ENCODE peak calls at places on chromosome 4, in seven cellular contexts. O is heart left ventricle, H is gastrocnemius medialis, A is fibroblast of the aortic adventitia, W is Peyer's patch, V is mucosa of descending colon, B is nephron progenitor cell. D is an unnamed sample.

GRCh38 chr4:83631066-83631465 is 95.2 kb downstream of the GPAT3 start:
- DNase-seq in A (peak; percentile 88), O (no peak), V (no peak), W (no peak), B (no peak), H (no peak), D (no peak)

GRCh38 chr4:7089211-7089964 is 21.5 kb upstream of the GRPEL1 start:
- DNase-seq in H (no peak), V (no peak), B (no peak), O (no peak), A (peak; percentile 25), W (no peak), D (no peak)

GRCh38 chr4:9999956-10000551 is 21.2 kb downstream of the SLC2A9 start:
- DNase-seq in B (no peak), H (no peak), W (no peak), V (no peak), A (no peak), O (no peak), D (no peak)

GRCh38 chr4:62191446-62191845 is 991.3 kb downstream of the ADGRL3 start:
- DNase-seq in A (no peak), B (no peak), H (no peak), V (no peak), O (no peak), W (no peak), D (no peak)

GRCh38 chr4:46878641-46879040 is 30.4 kb downstream of the COX7B2 start:
- DNase-seq in V (no peak), H (no peak), W (no peak), A (no peak), B (no peak), O (no peak), D (no peak)

GRCh38 chr4:151117371-151117962 is 18.0 kb downstream of the RPS3A start:
- DNase-seq in B (peak; percentile 70), A (peak; percentile 77), V (no peak), O (peak; percentile 54), W (peak; percentile 42), H (no peak), D (no peak)

GRCh38 chr4:97645437-97645836 is 497.8 kb downstream of the STPG2 start:
- DNase-seq in V (no peak), O (no peak), B (no peak), A (no peak), H (no peak), W (no peak), D (no peak)

GRCh38 chr4:184818216-184818564 is 7.6 kb downstream of the ACSL1 start:
- DNase-seq in H (no peak), B (no peak), W (peak; percentile 35), V (no peak), O (no peak), A (no peak), D (no peak)

GRCh38 chr4:168716411-168717129 is 219.7 kb downstream of the PALLD start:
- DNase-seq in H (peak; percentile 30), A (no peak), W (no peak), B (no peak), V (no peak), O (no peak), D (no peak)

GRCh38 chr4:81786063-81786763 is 314.5 kb upstream of the RASGEF1B start:
- DNase-seq in H (no peak), A (peak; percentile 3), O (peak; percentile 12), V (no peak), W (no peak), B (no peak), D (no peak)

GRCh38 chr4:10180603-10180926 is 64.0 kb upstream of the WDR1 start:
- DNase-seq in B (no peak), A (no peak), W (no peak), V (no peak), H (no peak), O (no peak), D (no peak)

GRCh38 chr4:75555294-75556164 is at the start of gene ODAPH:
- DNase-seq in O (no peak), H (no peak), V (no peak), A (no peak), B (no peak), W (peak; percentile 60), D (no peak)

GRCh38 chr4:52665592-52665991 is 6.5 kb upstream of the USP46 start:
- DNase-seq in O (no peak), V (no peak), H (no peak), W (no peak), B (no peak), A (no peak), D (no peak)

GRCh38 chr4:11421116-11421515 is 7.6 kb downstream of the HS3ST1 start:
- DNase-seq in A (peak; percentile 80), B (no peak), O (no peak), W (no peak), H (no peak), V (no peak), D (no peak)

GRCh38 chr4:81375745-81376144 is 96.0 kb downstream of the RASGEF1B start:
- DNase-seq in B (no peak), V (no peak), O (no peak), W (no peak), A (no peak), H (no peak), D (no peak)

GRCh38 chr4:139025841-139026240 is 10.3 kb downstream of the NOCT start:
- DNase-seq in V (no peak), O (no peak), B (no peak), H (no peak), W (no peak), A (no peak), D (no peak)

GRCh38 chr4:23934915-23935314 is 45.1 kb upstream of the PPARGC1A start:
- DNase-seq in A (peak; percentile 70), O (peak; percentile 76), V (no peak), H (peak; percentile 94), B (no peak), W (no peak), D (no peak)

GRCh38 chr4:161728929-161729328 is 434.9 kb downstream of the FSTL5 start:
- DNase-seq in A (no peak), B (no peak), O (no peak), V (no peak), H (no peak), W (no peak), D (no peak)

GRCh38 chr4:69782651-69783310 is 22.4 kb upstream of the SULT1B1 start:
- DNase-seq in H (no peak), V (no peak), W (no peak), O (no peak), A (no peak), B (no peak), D (no peak)

GRCh38 chr4:89356086-89356485 is 48.5 kb upstream of the GPRIN3 start:
- DNase-seq in W (no peak), V (no peak), O (no peak), B (no peak), A (no peak), H (no peak), D (no peak)

GRCh38 chr4:12734586-12734985 is 749.6 kb downstream of the RAB28 start:
- DNase-seq in B (no peak), A (no peak), O (no peak), H (no peak), W (no peak), V (no peak), D (no peak)

GRCh38 chr4:47031011-47031678 is at the start of gene GABRB1:
- DNase-seq in A (peak; percentile 62), V (peak; percentile 70), B (peak; percentile 78), W (no peak), H (no peak), O (peak; percentile 33), D (no peak)

GRCh38 chr4:180669637-180670036 is 1573.6 kb upstream of the TENM3 start:
- DNase-seq in A (no peak), B (no peak), V (no peak), W (no peak), H (no peak), O (no peak), D (no peak)

DNA sequence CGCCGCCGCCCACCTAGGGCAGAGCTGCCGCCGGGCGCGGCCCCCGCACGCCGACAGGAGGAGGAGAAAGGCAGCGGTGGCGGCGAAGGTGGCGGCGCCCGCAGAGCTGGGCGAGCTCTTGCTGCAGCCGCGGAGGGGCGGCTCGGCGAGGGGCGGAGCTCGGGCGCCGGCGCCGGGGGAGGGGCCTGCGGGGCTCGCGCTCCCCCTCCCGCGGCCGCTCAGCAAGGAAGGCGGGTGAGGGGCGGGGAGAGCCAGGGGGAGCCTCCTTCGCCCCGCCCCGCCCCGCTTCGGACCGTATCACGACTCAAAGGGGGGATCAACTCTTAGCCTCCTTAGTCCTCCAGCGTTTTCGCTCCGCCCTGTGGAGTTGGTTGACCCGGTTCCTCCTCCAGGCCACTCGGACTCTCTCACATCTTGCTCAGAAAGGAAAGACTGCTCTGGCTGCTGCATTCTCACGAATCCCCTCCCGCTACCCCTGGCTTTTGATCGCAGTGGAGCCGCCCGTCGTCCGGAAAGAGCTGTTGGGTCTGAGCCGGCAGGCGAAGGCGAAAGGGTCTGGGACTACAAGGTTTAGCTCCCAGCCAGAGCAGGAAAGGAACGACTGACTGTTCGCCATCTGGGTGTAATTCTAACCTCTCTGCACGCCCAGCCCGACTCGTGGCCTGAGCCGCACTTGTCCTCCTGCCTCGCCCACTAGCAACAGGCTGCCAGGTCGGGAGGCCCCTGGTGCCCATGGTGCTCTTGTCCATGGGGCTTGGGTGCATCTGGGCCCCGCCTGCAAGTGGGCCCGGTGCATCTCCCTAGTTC is at the start of gene ATP8A1:
- DNase-seq in W (peak; percentile 96), V (peak; percentile 96), O (peak; percentile 95), H (peak; percentile 88), B (peak; percentile 96), A (peak; percentile 73), D (peak; percentile 94)
- TF ChIP-seq CTCF in W (peak; percentile 34), V (no peak), O (peak; percentile 3), H (peak; percentile 22), B (no peak), A (peak; percentile 27), D (no peak)

DNA sequence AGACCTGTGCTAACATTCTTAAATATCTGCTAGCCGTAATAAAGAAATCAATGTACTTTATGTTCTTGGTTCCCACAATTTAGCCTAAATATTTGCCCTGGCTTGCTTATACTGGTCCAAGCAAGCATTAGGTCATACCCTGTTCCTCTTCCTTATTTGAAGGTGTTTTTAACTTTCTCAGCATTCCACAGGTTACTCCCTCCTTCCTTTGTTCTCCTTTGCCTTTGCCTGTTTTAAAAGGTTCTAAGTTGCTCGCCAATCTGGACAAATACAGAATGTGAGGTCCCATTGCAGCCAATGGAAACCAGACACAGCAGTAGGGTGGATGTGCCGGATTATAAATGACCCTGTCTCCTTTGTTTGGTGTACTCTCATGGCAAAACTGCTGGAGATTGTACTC is 436.8 kb upstream of the PCDH7 start:
- DNase-seq in W (no peak), H (no peak), O (no peak), B (no peak), A (no peak), V (no peak), D (no peak)
- TF ChIP-seq CTCF in W (no peak), H (no peak), O (no peak), B (no peak), A (no peak), V (no peak), D (no peak)

GRCh38 chr4:56650259-56651070 is 30.6 kb downstream of the HOPX start:
- DNase-seq in W (no peak), O (no peak), B (no peak), A (no peak), H (no peak), V (no peak), D (no peak)
- TF ChIP-seq CTCF in W (no peak), O (no peak), B (no peak), A (no peak), H (no peak), V (no peak), D (no peak)

DNA sequence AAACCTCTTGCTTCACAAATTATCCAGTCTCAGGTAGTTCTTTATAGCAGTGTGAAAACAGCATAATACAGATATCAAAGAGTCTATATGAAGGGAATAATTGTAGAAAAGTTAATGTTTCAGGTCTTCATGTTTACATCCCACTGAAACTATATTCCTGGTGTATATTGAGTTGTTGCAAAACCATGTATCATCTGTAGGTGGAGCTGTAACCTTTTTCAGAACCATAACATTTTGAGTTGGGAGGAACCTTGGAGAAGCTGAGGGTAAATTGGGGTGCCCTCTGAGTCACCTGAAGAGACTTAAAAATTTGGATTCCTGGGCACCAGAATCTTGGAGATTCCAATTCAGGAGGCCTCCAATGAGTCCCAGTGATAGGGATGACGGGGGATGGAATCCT is 51.9 kb upstream of the TAPT1 start:
- DNase-seq in W (no peak), V (no peak), O (no peak), H (no peak), B (no peak), A (no peak), D (no peak)
- TF ChIP-seq CTCF in W (no peak), V (no peak), O (no peak), H (no peak), B (no peak), A (peak; percentile 10), D (no peak)